ENCODE peak calls at places on chromosomes 3 and 15, in six cellular contexts. W is activated naive CD4-positive, alpha-beta T cell treated with Interleukin-2 at 50 U/mL for 16 hours; Z is activated T-helper 1 cell treated with Interleukin-2 at 50 U/mL for 16 hours; H is endothelial cell; Q is astrocyte of the spinal cord; R is suprapubic skin. M is an unnamed sample.

GRCh38 chr3:52053307-52054304 is 2.8 kb downstream of the DUSP7 start:
- DNase-seq in Z (peak; percentile 15), R (peak; percentile 86), W (peak; percentile 58), Q (no peak), H (peak; percentile 26), M (no peak)

GRCh38 chr15:63405683-63406456 is 24.2 kb upstream of the CA12 start:
- DNase-seq in Q (no peak), R (no peak), W (no peak), H (no peak), Z (no peak), M (no peak)

GRCh38 chr3:124557433-124558232 is 172.6 kb upstream of the UMPS start:
- DNase-seq in Q (peak; percentile 52), H (no peak), Z (no peak), R (no peak), W (no peak), M (no peak)

GRCh38 chr15:89852342-89853005 is 37.8 kb upstream of the ANPEP start:
- DNase-seq in W (no peak), Q (no peak), R (no peak), H (no peak), Z (no peak), M (no peak)

GRCh38 chr3:11059090-11059798 is 66.7 kb downstream of the SLC6A1 start:
- DNase-seq in Q (peak; percentile 68), R (no peak), H (peak; percentile 77), W (peak; percentile 5), Z (no peak), M (no peak)

GRCh38 chr15:50380089-50380488 is 25.1 kb upstream of the GABPB1 start:
- DNase-seq in H (no peak), Z (no peak), Q (peak; percentile 18), W (no peak), R (no peak), M (no peak)

GRCh38 chr15:39235084-39235795 is 345.6 kb upstream of the THBS1 start:
- DNase-seq in Z (no peak), W (no peak), R (no peak), Q (no peak), H (no peak), M (no peak)

GRCh38 chr3:10223676-10224639 is 24.3 kb upstream of the TATDN2 start:
- DNase-seq in W (peak; percentile 38), R (no peak), H (no peak), Z (peak; percentile 33), Q (no peak), M (no peak)

GRCh38 chr15:64151727-64152506 is at the start of gene SNX22:
- DNase-seq in W (peak; percentile 33), H (no peak), Q (no peak), Z (no peak), R (no peak), M (no peak)

GRCh38 chr3:58824285-58824684 is 157.7 kb upstream of the FAM3D start:
- DNase-seq in H (peak; percentile 71), Z (no peak), R (no peak), Q (peak; percentile 68), W (peak; percentile 10), M (peak; percentile 54)

GRCh38 chr3:33911525-33912322 is 113.3 kb downstream of the PDCD6IP start:
- DNase-seq in Q (peak; percentile 47), W (no peak), R (no peak), H (no peak), Z (no peak), M (no peak)

GRCh38 chr3:44825264-44825925 is 36.3 kb upstream of the TMEM42 start:
- DNase-seq in R (no peak), H (no peak), W (no peak), Q (peak; percentile 21), Z (no peak), M (no peak)

GRCh38 chr3:73094127-73094526 is 32.7 kb downstream of the EBLN2 start:
- DNase-seq in Q (no peak), W (no peak), Z (no peak), H (no peak), R (no peak), M (no peak)

GRCh38 chr3:126683506-126683905 is 20.5 kb upstream of the CHCHD6 start:
- DNase-seq in Q (no peak), R (no peak), W (no peak), H (no peak), Z (no peak), M (no peak)

GRCh38 chr15:70324001-70324974 is 226.6 kb upstream of the TLE3 start:
- DNase-seq in R (no peak), H (no peak), W (no peak), Q (peak; percentile 83), Z (no peak), M (no peak)

GRCh38 chr3:62587579-62588031 is 214.3 kb upstream of the FEZF2 start:
- DNase-seq in Z (no peak), R (no peak), Q (peak; percentile 91), H (no peak), W (no peak), M (no peak)

M was measured in iPS DF 6.9.